ENCODE peak calls at places on chromosomes 12 and 14, in eight cellular contexts. One of them, this sample, is unnamed.

GRCh38 chr12:92735131-92735721 is 32.4 kb downstream of the PLEKHG7 start:
- DNase-seq in stimulated activated CD8-positive, alpha-beta memory T cell treated with anti-CD3 and anti-CD28 coated beads, Interleukin-12 subunit alpha, Interleukin-12 subunit beta, amount 100 ng/mL, for 1 hour: no peak
- DNase-seq in central memory CD4-positive, alpha-beta T cell: no peak
- DNase-seq in PC-3: peak
- DNase-seq in left ventricle myocardium inferior: no peak
- DNase-seq in activated T-cell treated with anti-CD3 and anti-CD28 coated beads, Interleukin-2, amount 50 U/mL, for 72 hours: peak
- DNase-seq in HT-29: no peak
- DNase-seq in aorta: no peak
- DNase-seq in this sample: peak

GRCh38 chr12:70154960-70155589 is 88.2 kb upstream of the CNOT2 start:
- DNase-seq in stimulated activated CD8-positive, alpha-beta memory T cell treated with anti-CD3 and anti-CD28 coated beads, Interleukin-12 subunit alpha, Interleukin-12 subunit beta, amount 100 ng/mL, for 1 hour: no peak
- DNase-seq in central memory CD4-positive, alpha-beta T cell: no peak
- DNase-seq in PC-3: peak
- DNase-seq in left ventricle myocardium inferior: no peak
- DNase-seq in activated T-cell treated with anti-CD3 and anti-CD28 coated beads, Interleukin-2, amount 50 U/mL, for 72 hours: no peak
- DNase-seq in HT-29: no peak
- DNase-seq in aorta: no peak
- DNase-seq in this sample: no peak

GRCh38 chr14:78184151-78184550 is 14.0 kb downstream of the NRXN3 start:
- DNase-seq in stimulated activated CD8-positive, alpha-beta memory T cell treated with anti-CD3 and anti-CD28 coated beads, Interleukin-12 subunit alpha, Interleukin-12 subunit beta, amount 100 ng/mL, for 1 hour: no peak
- DNase-seq in central memory CD4-positive, alpha-beta T cell: no peak
- DNase-seq in PC-3: no peak
- DNase-seq in left ventricle myocardium inferior: no peak
- DNase-seq in activated T-cell treated with anti-CD3 and anti-CD28 coated beads, Interleukin-2, amount 50 U/mL, for 72 hours: no peak
- DNase-seq in HT-29: no peak
- DNase-seq in aorta: no peak
- DNase-seq in this sample: no peak

GRCh38 chr12:66409195-66409871 is 107.0 kb downstream of the HELB start:
- DNase-seq in stimulated activated CD8-positive, alpha-beta memory T cell treated with anti-CD3 and anti-CD28 coated beads, Interleukin-12 subunit alpha, Interleukin-12 subunit beta, amount 100 ng/mL, for 1 hour: peak
- DNase-seq in central memory CD4-positive, alpha-beta T cell: peak
- DNase-seq in PC-3: peak
- DNase-seq in left ventricle myocardium inferior: no peak
- DNase-seq in activated T-cell treated with anti-CD3 and anti-CD28 coated beads, Interleukin-2, amount 50 U/mL, for 72 hours: peak
- DNase-seq in HT-29: peak
- DNase-seq in aorta: no peak
- DNase-seq in this sample: peak

GRCh38 chr14:71488703-71489141 is 443.5 kb upstream of the RGS6 start:
- DNase-seq in stimulated activated CD8-positive, alpha-beta memory T cell treated with anti-CD3 and anti-CD28 coated beads, Interleukin-12 subunit alpha, Interleukin-12 subunit beta, amount 100 ng/mL, for 1 hour: no peak
- DNase-seq in central memory CD4-positive, alpha-beta T cell: no peak
- DNase-seq in PC-3: no peak
- DNase-seq in left ventricle myocardium inferior: no peak
- DNase-seq in activated T-cell treated with anti-CD3 and anti-CD28 coated beads, Interleukin-2, amount 50 U/mL, for 72 hours: no peak
- DNase-seq in HT-29: no peak
- DNase-seq in aorta: no peak
- DNase-seq in this sample: peak

GRCh38 chr12:42696424-42697149 is 107.0 kb upstream of the PRICKLE1 start:
- DNase-seq in stimulated activated CD8-positive, alpha-beta memory T cell treated with anti-CD3 and anti-CD28 coated beads, Interleukin-12 subunit alpha, Interleukin-12 subunit beta, amount 100 ng/mL, for 1 hour: no peak
- DNase-seq in central memory CD4-positive, alpha-beta T cell: no peak
- DNase-seq in PC-3: no peak
- DNase-seq in left ventricle myocardium inferior: peak
- DNase-seq in activated T-cell treated with anti-CD3 and anti-CD28 coated beads, Interleukin-2, amount 50 U/mL, for 72 hours: no peak
- DNase-seq in HT-29: no peak
- DNase-seq in aorta: peak
- DNase-seq in this sample: peak

GRCh38 chr12:69701821-69702220 is 2.7 kb upstream of the BEST3 start:
- DNase-seq in stimulated activated CD8-positive, alpha-beta memory T cell treated with anti-CD3 and anti-CD28 coated beads, Interleukin-12 subunit alpha, Interleukin-12 subunit beta, amount 100 ng/mL, for 1 hour: no peak
- DNase-seq in central memory CD4-positive, alpha-beta T cell: no peak
- DNase-seq in PC-3: no peak
- DNase-seq in left ventricle myocardium inferior: no peak
- DNase-seq in activated T-cell treated with anti-CD3 and anti-CD28 coated beads, Interleukin-2, amount 50 U/mL, for 72 hours: no peak
- DNase-seq in HT-29: no peak
- DNase-seq in aorta: no peak
- DNase-seq in this sample: no peak

GRCh38 chr14:64569108-64570045 is 19.6 kb downstream of the PPP1R36 start:
- DNase-seq in stimulated activated CD8-positive, alpha-beta memory T cell treated with anti-CD3 and anti-CD28 coated beads, Interleukin-12 subunit alpha, Interleukin-12 subunit beta, amount 100 ng/mL, for 1 hour: no peak
- DNase-seq in central memory CD4-positive, alpha-beta T cell: no peak
- DNase-seq in PC-3: peak
- DNase-seq in left ventricle myocardium inferior: peak
- DNase-seq in activated T-cell treated with anti-CD3 and anti-CD28 coated beads, Interleukin-2, amount 50 U/mL, for 72 hours: no peak
- DNase-seq in HT-29: peak
- DNase-seq in aorta: peak
- DNase-seq in this sample: peak

GRCh38 chr12:132660047-132660446 is 27.1 kb downstream of the POLE start:
- DNase-seq in stimulated activated CD8-positive, alpha-beta memory T cell treated with anti-CD3 and anti-CD28 coated beads, Interleukin-12 subunit alpha, Interleukin-12 subunit beta, amount 100 ng/mL, for 1 hour: no peak
- DNase-seq in central memory CD4-positive, alpha-beta T cell: no peak
- DNase-seq in PC-3: no peak
- DNase-seq in left ventricle myocardium inferior: no peak
- DNase-seq in activated T-cell treated with anti-CD3 and anti-CD28 coated beads, Interleukin-2, amount 50 U/mL, for 72 hours: no peak
- DNase-seq in HT-29: no peak
- DNase-seq in aorta: no peak
- DNase-seq in this sample: no peak